ENCODE peak calls at places on chromosomes 7 and 10, in eight cellular contexts. B is kidney glomerular epithelial cell; H is myocyte; T is activated CD4-positive, alpha-beta memory T cell treated with anti-CD3 and anti-CD28 coated beads for 36 hours; U is KG1; E is iris pigment epithelial cell; W is substantia nigra; F is suprapubic skin. S is an unnamed sample.

GRCh38 chr7:50226669-50227068 is 77.8 kb upstream of the IKZF1 start:
- DNase-seq in U (no peak), E (no peak), F (no peak), W (no peak), T (peak), H (no peak), B (no peak), S (no peak)

GRCh38 chr7:123366991-123367390 is 167.2 kb upstream of the SLC13A1 start:
- DNase-seq in W (no peak), H (no peak), T (no peak), E (no peak), B (no peak), U (no peak), F (no peak), S (no peak)

GRCh38 chr10:49505076-49505475 is 33.8 kb downstream of the ERCC6 start:
- DNase-seq in W (no peak), B (no peak), F (no peak), E (no peak), H (no peak), T (no peak), U (no peak), S (no peak)

GRCh38 chr7:30988346-30989005 is 24.7 kb downstream of the GHRHR start:
- DNase-seq in F (no peak), T (no peak), H (peak), W (no peak), U (no peak), E (no peak), B (no peak), S (no peak)

GRCh38 chr7:5183155-5183554 is 6.9 kb upstream of the WIPI2 start:
- DNase-seq in T (no peak), F (no peak), U (no peak), B (no peak), H (no peak), W (no peak), E (no peak), S (no peak)

GRCh38 chr7:2709553-2710165 is 21.7 kb downstream of the AMZ1 start:
- DNase-seq in E (no peak), T (peak), W (peak), F (no peak), U (no peak), B (peak), H (peak), S (peak)

GRCh38 chr7:43201912-43202311 is 89.5 kb downstream of the HECW1 start:
- DNase-seq in W (no peak), E (peak), B (no peak), U (no peak), F (no peak), H (no peak), T (no peak), S (no peak)

GRCh38 chr7:80879849-80880248 is 39.0 kb downstream of the SEMA3C start:
- DNase-seq in E (peak), F (no peak), U (no peak), H (no peak), T (no peak), B (no peak), W (no peak), S (no peak)

GRCh38 chr10:78433063-78433717 is 399.5 kb downstream of the RPS24 start:
- DNase-seq in F (peak), H (no peak), U (no peak), E (no peak), W (no peak), T (no peak), B (no peak), S (no peak)

GRCh38 chr10:66929375-66929774 is 3.5 kb downstream of the LRRTM3 start:
- DNase-seq in F (no peak), B (no peak), W (no peak), E (no peak), U (no peak), H (no peak), T (no peak), S (no peak)

GRCh38 chr7:132059141-132059540 is 502.7 kb upstream of the PODXL start:
- DNase-seq in W (no peak), E (no peak), B (no peak), H (no peak), T (no peak), F (no peak), U (no peak), S (no peak)

GRCh38 chr7:76372984-76373833 is 14.4 kb upstream of the YWHAG start:
- DNase-seq in U (no peak), W (no peak), E (peak), F (no peak), T (no peak), H (no peak), B (peak), S (no peak)

GRCh38 chr7:37511852-37512377 is 63.3 kb upstream of the ELMO1 start:
- DNase-seq in H (no peak), E (no peak), U (no peak), T (no peak), B (no peak), W (no peak), F (no peak), S (no peak)

GRCh38 chr7:23295401-23295697 is 3.8 kb upstream of the MALSU1 start:
- DNase-seq in U (no peak), W (no peak), B (no peak), F (no peak), E (no peak), H (no peak), T (no peak), S (no peak)

GRCh38 chr10:114663631-114664030 is 5.6 kb upstream of the ABLIM1 start:
- DNase-seq in W (no peak), F (no peak), E (no peak), U (no peak), H (no peak), T (no peak), B (no peak), S (no peak)

S was measured in neural crest cell.